ENCODE peak calls at places on chromosomes 3 and 15, in nine cellular contexts. Q is dorsolateral prefrontal cortex; T is brain microvascular endothelial cell; X is fibroblast of lung; S is CD8-positive, alpha-beta T cell; Y is osteoblast; Z is Panc1; P is breast epithelium; K is uterus. B is an unnamed sample.
A peak's percentile ranks its signal among the peaks of the same experiment; 100 is the strongest.

GRCh38 chr15:41483519-41483918 is 10.2 kb upstream of the ITPKA start:
- DNase-seq in Q (no peak), T (no peak), X (no peak), S (no peak), Y (peak; percentile 3), Z (no peak), P (no peak), K (no peak), B (no peak)

GRCh38 chr3:140077406-140077805 is 142.4 kb downstream of the CLSTN2 start:
- DNase-seq in Q (no peak), T (no peak), X (no peak), S (no peak), Y (no peak), Z (no peak), P (no peak), K (no peak), B (no peak)

GRCh38 chr15:27906802-27907201 is 192.3 kb downstream of the OCA2 start:
- DNase-seq in Q (no peak), T (no peak), X (no peak), S (no peak), Y (no peak), Z (no peak), P (no peak), K (no peak), B (no peak)

GRCh38 chr15:75199347-75199976 is 2.2 kb upstream of the C15orf39 start:
- DNase-seq in Q (no peak), T (no peak), X (no peak), S (no peak), Y (peak; percentile 21), Z (no peak), P (no peak), K (no peak), B (no peak)

GRCh38 chr15:70778258-70779076 is 15.1 kb upstream of the UACA start:
- DNase-seq in Q (no peak), T (no peak), X (peak; percentile 79), S (no peak), Y (peak; percentile 81), Z (peak; percentile 88), P (no peak), K (no peak), B (no peak)

GRCh38 chr15:71780349-71780976 is 29.9 kb upstream of the NR2E3 start:
- DNase-seq in Q (no peak), T (peak; percentile 19), X (peak; percentile 84), S (peak; percentile 37), Y (peak; percentile 88), Z (no peak), P (no peak), K (peak; percentile 29), B (peak; percentile 73)

GRCh38 chr15:62394079-62394478 is 229.0 kb upstream of the C2CD4B start:
- DNase-seq in Q (no peak), T (no peak), X (peak; percentile 14), S (no peak), Y (no peak), Z (no peak), P (no peak), K (no peak), B (no peak)

GRCh38 chr3:34140606-34141005 is 342.2 kb downstream of the PDCD6IP start:
- DNase-seq in Q (no peak), T (no peak), X (peak; percentile 26), S (no peak), Y (no peak), Z (no peak), P (no peak), K (no peak), B (no peak)

GRCh38 chr15:62141200-62141599 is 23.9 kb downstream of the C2CD4B start:
- DNase-seq in Q (no peak), T (no peak), X (no peak), S (no peak), Y (no peak), Z (no peak), P (no peak), K (no peak), B (no peak)

GRCh38 chr3:144643778-144644191 is 672.2 kb downstream of the DIPK2A start:
- DNase-seq in Q (peak; percentile 15), T (peak; percentile 72), X (peak; percentile 56), S (no peak), Y (no peak), Z (no peak), P (no peak), K (no peak), B (no peak)

GRCh38 chr15:81113861-81114261 is 20.2 kb upstream of the CFAP161 start:
- DNase-seq in Q (no peak), T (peak; percentile 17), X (peak; percentile 58), S (no peak), Y (no peak), Z (no peak), P (no peak), K (no peak), B (no peak)

GRCh38 chr15:44489464-44489863 is 47.5 kb upstream of the EIF3J start:
- DNase-seq in Q (no peak), T (peak; percentile 74), X (peak; percentile 83), S (no peak), Y (peak; percentile 75), Z (peak; percentile 33), P (no peak), K (no peak), B (no peak)

GRCh38 chr3:24299801-24300626 is 194.6 kb downstream of the THRB start:
- DNase-seq in Q (no peak), T (peak; percentile 53), X (peak; percentile 75), S (no peak), Y (peak; percentile 38), Z (no peak), P (no peak), K (no peak), B (no peak)

GRCh38 chr3:112789787-112790186 is 56.9 kb downstream of the CD200R1L start:
- DNase-seq in Q (no peak), T (no peak), X (no peak), S (no peak), Y (no peak), Z (no peak), P (no peak), K (no peak), B (no peak)

GRCh38 chr15:60973637-60974415 is 255.3 kb downstream of the RORA start:
- DNase-seq in Q (no peak), T (peak; percentile 66), X (peak; percentile 32), S (no peak), Y (no peak), Z (no peak), P (no peak), K (no peak), B (no peak)

GRCh38 chr15:57662091-57662744 is 44.3 kb upstream of the POLR2M start:
- DNase-seq in Q (no peak), T (no peak), X (no peak), S (no peak), Y (no peak), Z (no peak), P (no peak), K (no peak), B (no peak)

GRCh38 chr3:193040836-193041672 is 123.4 kb upstream of the MB21D2 start:
- DNase-seq in Q (no peak), T (peak; percentile 40), X (peak; percentile 61), S (no peak), Y (no peak), Z (peak; percentile 13), P (no peak), K (no peak), B (peak; percentile 56)

GRCh38 chr3:119715105-119715504 is 12.3 kb downstream of the CFAP91 start:
- DNase-seq in Q (no peak), T (no peak), X (no peak), S (no peak), Y (no peak), Z (no peak), P (no peak), K (no peak), B (no peak)

GRCh38 chr15:93515256-93516044 is 426.4 kb upstream of the RGMA start:
- DNase-seq in Q (no peak), T (no peak), X (no peak), S (no peak), Y (no peak), Z (no peak), P (no peak), K (peak; percentile 67), B (no peak)
- TF ChIP-seq CTCF in Q (no peak), T (no peak), X (no peak), S (no peak), Y (no peak), Z (no peak), P (no peak), K (no peak), B (no peak)

DNA sequence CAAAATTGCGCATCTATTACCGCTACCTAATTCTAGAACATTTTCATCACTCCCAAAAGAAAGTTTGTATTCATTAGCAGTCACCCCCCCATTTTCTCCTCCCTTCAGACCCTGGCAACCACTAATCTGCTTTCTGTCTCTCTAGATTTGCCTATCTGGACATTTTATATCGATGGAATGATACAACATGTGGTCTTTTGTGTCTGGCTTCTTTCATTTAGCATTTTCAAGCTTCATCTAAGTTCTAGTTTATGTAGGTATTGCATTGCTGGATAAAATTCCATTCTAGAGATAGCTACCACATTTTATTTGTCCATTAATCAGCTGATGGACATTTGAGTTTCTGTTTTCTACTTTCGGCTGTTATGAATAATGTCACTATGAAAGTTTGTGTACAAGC is 38.4 kb downstream of the SLMAP start:
- DNase-seq in Q (no peak), T (no peak), X (no peak), S (no peak), Y (no peak), Z (no peak), P (no peak), K (no peak), B (no peak)
- H3K27ac ChIP-seq in Q (no peak overlapping the region), T (no peak overlapping the region), X (no peak overlapping the region), S (no peak overlapping the region), Y (no peak overlapping the region), Z (no peak overlapping the region), P (no peak overlapping the region), K (peak overlapping the region; percentile 72), B (no peak overlapping the region)

GRCh38 chr3:172129868-172130751 is 90.7 kb downstream of the FNDC3B start:
- DNase-seq in Q (no peak), T (peak; percentile 99), X (peak; percentile 99), S (peak; percentile 31), Y (peak; percentile 87), Z (peak; percentile 99), P (peak; percentile 81), K (peak; percentile 97), B (no peak)
- H3K4me3 ChIP-seq in Q (no peak overlapping the region), T (peak overlapping the region; percentile 1), X (no peak overlapping the region), S (no peak overlapping the region), Y (peak overlapping the region; percentile 26), Z (no peak overlapping the region), P (no peak overlapping the region), K (no peak overlapping the region), B (no peak overlapping the region)

DNA sequence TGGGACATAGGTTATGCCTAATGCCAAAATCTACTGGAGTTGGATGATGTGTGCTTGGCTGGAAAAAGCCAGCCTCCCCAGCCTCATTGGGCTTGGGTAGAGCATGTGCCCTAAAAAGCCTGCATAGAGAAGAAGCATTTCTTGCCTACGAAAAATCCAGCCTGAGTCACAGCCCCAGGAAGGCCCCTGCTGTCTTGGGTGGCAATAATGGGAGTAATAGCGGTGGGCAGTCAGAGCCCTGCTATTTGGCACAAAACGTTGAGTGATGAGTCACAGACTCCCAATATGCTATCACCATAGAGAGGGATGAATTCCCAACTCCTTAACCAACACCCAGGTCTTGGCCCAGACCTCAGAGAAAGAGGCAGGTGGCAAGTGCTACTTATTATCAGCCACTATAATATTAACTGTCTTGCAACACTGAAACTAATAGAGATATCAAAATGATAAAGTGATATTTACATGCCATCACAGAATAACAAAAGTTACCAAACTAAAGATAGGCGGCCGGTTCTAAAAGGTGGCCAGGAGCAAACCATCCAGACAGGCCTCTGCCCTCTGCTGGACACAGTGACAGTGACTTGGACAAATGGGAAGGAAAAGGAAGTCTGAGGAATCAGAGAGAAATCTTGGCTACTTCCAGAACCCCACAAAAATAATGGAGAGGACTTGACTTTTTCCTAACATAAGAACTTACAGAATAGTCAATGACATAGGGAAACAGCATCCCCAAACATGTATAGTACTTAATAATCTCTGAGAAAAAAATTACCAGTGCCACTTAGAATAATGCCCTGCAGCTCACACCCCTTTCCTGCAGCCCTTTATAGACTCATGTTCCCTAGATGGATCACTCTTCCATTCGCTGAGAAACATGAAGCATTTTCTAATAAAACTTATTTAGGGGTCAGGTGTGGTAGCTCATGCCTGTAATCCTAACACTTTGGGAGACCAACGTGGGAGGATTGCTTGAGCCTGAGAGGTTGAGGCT is 51.9 kb upstream of the MUC13 start:
- DNase-seq in Q (no peak), T (peak; percentile 85), X (peak; percentile 90), S (no peak), Y (peak; percentile 89), Z (no peak), P (no peak), K (no peak), B (no peak)
- TF ChIP-seq CTCF in Q (peak; percentile 40), T (peak; percentile 78), X (peak; percentile 29), S (no peak), Y (peak; percentile 67), Z (peak; percentile 88), P (peak; percentile 34), K (no peak), B (peak; percentile 33)

B was measured in OCI-LY7.